ENCODE peak calls at places on chromosomes 2 and 18, in six cellular contexts. K, A, E, G, D and X are unnamed samples.

GRCh38 chr2:206555721-206556120 is 86.6 kb upstream of the FAM237A start:
- DNase-seq in K (peak; percentile 35), A (no peak), E (no peak), G (no peak), D (no peak), X (no peak)

GRCh38 chr2:113754989-113755689 is 1.3 kb downstream of the SLC35F5 start:
- DNase-seq in K (peak; percentile 5), A (no peak), E (no peak), G (no peak), D (no peak), X (no peak)

GRCh38 chr18:75008186-75008585 is 200.8 kb downstream of the PTGR3 start:
- DNase-seq in K (no peak), A (no peak), E (no peak), G (no peak), D (no peak), X (no peak)

GRCh38 chr2:130987519-130988425 is 105.5 kb downstream of the FAM168B start:
- DNase-seq in K (no peak), A (no peak), E (no peak), G (no peak), D (no peak), X (no peak)

GRCh38 chr18:73690222-73690621 is 457.4 kb downstream of the FBXO15 start:
- DNase-seq in K (no peak), A (no peak), E (no peak), G (no peak), D (peak; percentile 69), X (no peak)

GRCh38 chr2:72143441-72144356 is 4.0 kb downstream of the CYP26B1 start:
- DNase-seq in K (no peak), A (no peak), E (no peak), G (no peak), D (peak; percentile 72), X (no peak)

GRCh38 chr2:199336546-199336945 is 121.2 kb downstream of the SATB2 start:
- DNase-seq in K (no peak), A (no peak), E (no peak), G (no peak), D (no peak), X (no peak)

GRCh38 chr18:2148823-2149222 is 422.5 kb downstream of the METTL4 start:
- DNase-seq in K (peak; percentile 12), A (no peak), E (no peak), G (no peak), D (no peak), X (no peak)

GRCh38 chr2:153163055-153163454 is 315.5 kb downstream of the RPRM start:
- DNase-seq in K (peak; percentile 30), A (no peak), E (no peak), G (no peak), D (peak; percentile 71), X (no peak)

GRCh38 chr2:101145406-101145805 is 5.8 kb downstream of the TBC1D8 start:
- DNase-seq in K (peak; percentile 29), A (no peak), E (no peak), G (no peak), D (peak; percentile 69), X (no peak)

GRCh38 chr2:64831134-64831976 is 157.8 kb upstream of the SLC1A4 start:
- DNase-seq in K (peak; percentile 90), A (peak; percentile 96), E (peak; percentile 96), G (peak; percentile 80), D (peak; percentile 94), X (peak; percentile 89)

GRCh38 chr18:67280843-67281242 is 235.7 kb downstream of the DSEL start:
- DNase-seq in K (no peak), A (no peak), E (no peak), G (no peak), D (no peak), X (no peak)

GRCh38 chr2:67571785-67572718 is 174.9 kb downstream of the ETAA1 start:
- DNase-seq in K (peak; percentile 66), A (no peak), E (no peak), G (no peak), D (no peak), X (no peak)

GRCh38 chr2:62099523-62100175 is 96.3 kb upstream of the B3GNT2 start:
- DNase-seq in K (no peak), A (no peak), E (no peak), G (no peak), D (no peak), X (no peak)

GRCh38 chr2:191959209-191959608 is 112.3 kb upstream of the CAVIN2 start:
- DNase-seq in K (no peak), A (no peak), E (no peak), G (no peak), D (no peak), X (no peak)

GRCh38 chr2:70006447-70006784 is 45.0 kb upstream of the ASPRV1 start:
- DNase-seq in K (no peak), A (no peak), E (no peak), G (no peak), D (no peak), X (no peak)

GRCh38 chr2:98488252-98488651 is 43.6 kb downstream of the INPP4A start:
- DNase-seq in K (no peak), A (no peak), E (no peak), G (no peak), D (no peak), X (no peak)
- H3K4me3 ChIP-seq in K (no peak overlapping the region), A (no peak overlapping the region), E (no peak overlapping the region), G (no peak overlapping the region), D (no peak overlapping the region), X (no peak overlapping the region)

GRCh38 chr2:216694826-216695217 is 527 bp downstream of the IGFBP5 start:
- DNase-seq in K (no peak), A (no peak), E (no peak), G (no peak), D (no peak), X (no peak)
- H3K4me3 ChIP-seq in K (peak overlapping the region; percentile 62), A (peak overlapping the region; percentile 33), E (peak overlapping the region; percentile 72), G (peak overlapping the region; percentile 57), D (peak overlapping the region; percentile 76), X (peak overlapping the region; percentile 55)

GRCh38 chr2:176638167-176639015 is 369.1 kb downstream of the MTX2 start:
- DNase-seq in K (peak; percentile 55), A (peak; percentile 67), E (peak; percentile 52), G (peak; percentile 70), D (peak; percentile 78), X (peak; percentile 67)

GRCh38 chr2:176639016-176639343 is 369.7 kb downstream of the MTX2 start:
- DNase-seq in K (no peak), A (no peak), E (no peak), G (no peak), D (no peak), X (no peak)

GRCh38 chr2:176637134-176637496 is 367.9 kb downstream of the MTX2 start:
- DNase-seq in K (no peak), A (no peak), E (no peak), G (no peak), D (no peak), X (no peak)

GRCh38 chr2:176636376-176636775 is 367.1 kb downstream of the MTX2 start:
- DNase-seq in K (no peak), A (no peak), E (no peak), G (no peak), D (no peak), X (no peak)

DNA sequence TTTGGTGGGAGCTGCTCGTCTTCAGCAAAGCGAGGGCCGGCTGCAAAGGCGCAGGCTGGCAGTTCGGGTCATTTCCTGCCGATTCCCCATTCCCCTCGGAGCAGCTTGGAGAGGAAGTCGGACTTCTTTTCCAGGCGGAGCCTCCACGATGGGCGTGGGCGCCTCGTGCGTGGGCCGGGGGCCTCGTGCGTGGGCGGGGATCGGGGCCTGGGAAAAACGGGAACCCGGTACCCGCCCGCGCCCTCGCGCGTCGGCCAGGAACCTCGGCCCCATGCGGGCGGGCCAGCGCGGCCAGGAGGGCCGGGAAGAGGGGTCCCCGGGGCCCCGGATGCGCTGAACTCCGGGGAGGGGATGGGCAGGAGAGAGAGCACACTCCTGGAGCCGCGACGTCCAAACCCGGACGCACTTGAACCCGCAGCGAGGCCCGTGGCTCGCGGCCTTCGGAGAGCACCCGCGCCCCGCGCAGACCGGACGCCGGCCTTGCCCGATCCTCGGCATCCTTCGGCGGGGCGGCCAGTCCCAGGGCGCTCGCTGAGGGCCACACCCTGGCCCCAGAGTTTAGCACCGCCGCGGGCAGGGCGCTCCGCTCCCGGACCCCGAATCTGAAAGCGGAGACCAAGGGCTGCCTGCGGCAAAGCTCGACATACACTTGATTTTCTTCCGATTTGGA is 368.4 kb downstream of the MTX2 start:
- DNase-seq in K (peak; percentile 45), A (peak; percentile 53), E (peak; percentile 29), G (peak; percentile 34), D (peak; percentile 80), X (peak; percentile 46)
- H3K4me3 ChIP-seq in K (peak overlapping the region; percentile 56), A (peak overlapping the region; percentile 41), E (peak overlapping the region; percentile 61), G (peak overlapping the region; percentile 65), D (peak overlapping the region; percentile 80), X (peak overlapping the region; percentile 67)

DNA sequence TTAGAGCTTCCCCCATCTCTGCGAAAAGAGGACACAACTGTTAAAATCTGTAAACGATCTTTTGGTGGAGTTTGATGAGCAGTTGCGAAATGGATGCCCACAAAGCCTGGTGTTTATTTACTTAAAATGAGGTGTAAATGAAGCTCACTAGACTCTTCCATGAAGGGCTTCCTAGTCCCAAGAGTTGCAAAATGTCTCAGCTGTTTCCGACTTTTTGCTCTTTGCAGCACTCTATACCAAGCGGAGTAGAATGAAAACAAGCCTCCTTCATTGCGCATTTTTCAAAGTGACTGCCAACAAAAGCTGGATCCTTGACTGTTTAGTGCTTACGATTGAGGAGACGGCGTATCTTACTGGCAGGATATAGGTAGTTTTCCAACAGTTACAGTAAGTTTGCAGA is 43.0 kb downstream of the COLEC12 start:
- DNase-seq in K (no peak), A (no peak), E (no peak), G (no peak), D (no peak), X (no peak)
- H3K4me3 ChIP-seq in K (no peak overlapping the region), A (no peak overlapping the region), E (peak overlapping the region; percentile 28), G (no peak overlapping the region), D (peak overlapping the region; percentile 31), X (no peak overlapping the region)

GRCh38 chr2:99660616-99661416 is 171.0 kb upstream of the REV1 start:
- DNase-seq in K (no peak), A (no peak), E (no peak), G (no peak), D (no peak), X (no peak)

GRCh38 chr2:99666256-99666655 is 176.4 kb upstream of the REV1 start:
- DNase-seq in K (no peak), A (no peak), E (no peak), G (no peak), D (no peak), X (no peak)

GRCh38 chr2:99662761-99663341 is 173.0 kb upstream of the REV1 start:
- DNase-seq in K (peak; percentile 97), A (peak; percentile 29), E (peak; percentile 24), G (no peak), D (no peak), X (no peak)

GRCh38 chr2:99659874-99660273 is 170.1 kb upstream of the REV1 start:
- DNase-seq in K (peak; percentile 68), A (no peak), E (no peak), G (no peak), D (no peak), X (no peak)

GRCh38 chr2:99663641-99664040 is 173.8 kb upstream of the REV1 start:
- DNase-seq in K (no peak), A (no peak), E (no peak), G (no peak), D (no peak), X (no peak)
- H3K4me3 ChIP-seq in K (no peak overlapping the region), A (no peak overlapping the region), E (no peak overlapping the region), G (no peak overlapping the region), D (no peak overlapping the region), X (no peak overlapping the region)

DNA sequence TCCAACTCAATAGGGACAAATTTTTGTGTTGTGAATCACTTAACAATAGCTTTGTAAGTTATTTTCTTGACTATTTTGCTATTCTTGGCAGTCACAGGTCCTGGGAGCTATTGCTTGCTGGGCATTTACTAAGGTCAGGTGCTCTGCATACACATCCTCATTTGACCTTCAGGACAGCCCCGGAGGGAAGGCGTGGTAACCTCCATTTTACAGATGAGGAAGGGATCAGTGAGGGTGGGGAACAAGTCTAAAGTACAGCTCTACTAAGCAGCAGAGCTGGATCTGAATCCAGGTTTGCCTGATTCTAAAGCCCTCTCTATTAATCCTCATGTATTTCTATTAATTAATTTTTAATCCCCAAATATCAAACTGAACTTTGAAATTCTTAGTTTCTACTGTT is 58.8 kb downstream of the PTPN2 start:
- DNase-seq in K (no peak), A (no peak), E (no peak), G (no peak), D (no peak), X (no peak)
- H3K4me3 ChIP-seq in K (no peak overlapping the region), A (no peak overlapping the region), E (no peak overlapping the region), G (no peak overlapping the region), D (no peak overlapping the region), X (no peak overlapping the region)